ENCODE peak calls at places on chromosomes 6 and 20, in nine cellular contexts. H is HuH-7.5; I is HFFc6; U is NCI-H2029; J is activated T-cell treated with anti-CD3 and anti-CD28 coated beads for 24 hours; D is CD8-positive, alpha-beta memory T cell; M is activated gamma-delta T cell treated with Interleukin-2 at 50 U/mL for 16 hours; K is keratinocyte; V is mucosa of gallbladder. F is an unnamed sample.

GRCh38 chr20:8425802-8426201 is 293.7 kb downstream of the PLCB1 start:
- DNase-seq in I (no peak), U (no peak), D (no peak), K (no peak), H (no peak), V (no peak), M (no peak), J (no peak), F (no peak)

GRCh38 chr20:49635171-49635570 is 67.2 kb upstream of the PTGIS start:
- DNase-seq in V (peak), M (no peak), D (no peak), J (no peak), H (no peak), U (peak), I (no peak), K (no peak), F (no peak)

GRCh38 chr20:19888269-19888669 is 128.9 kb upstream of the NAA20 start:
- DNase-seq in I (no peak), D (no peak), M (no peak), H (no peak), J (no peak), V (peak), U (peak), K (no peak), F (no peak)

GRCh38 chr6:154931741-154932424 is 63.2 kb upstream of the TIAM2 start:
- DNase-seq in I (peak), V (no peak), H (no peak), U (no peak), J (no peak), M (no peak), K (no peak), D (no peak), F (no peak)

GRCh38 chr6:56349196-56349595 is 101.8 kb upstream of the COL21A1 start:
- DNase-seq in V (no peak), H (no peak), J (no peak), D (no peak), U (no peak), M (no peak), I (no peak), K (no peak), F (no peak)

GRCh38 chr6:76885861-76886301 is 577.4 kb downstream of the HTR1B start:
- DNase-seq in U (no peak), I (no peak), J (no peak), K (no peak), V (no peak), M (no peak), D (no peak), H (no peak), F (no peak)

GRCh38 chr20:5353624-5354496 is 37.1 kb upstream of the PROKR2 start:
- DNase-seq in J (no peak), I (peak), M (no peak), H (no peak), D (no peak), U (no peak), V (no peak), K (no peak), F (no peak)

GRCh38 chr6:2764610-2765165 is 505 bp upstream of the WRNIP1 start:
- DNase-seq in J (peak), H (peak), D (peak), I (peak), K (peak), V (peak), M (peak), U (peak), F (peak)

GRCh38 chr6:37575221-37575620 is 75.5 kb upstream of the CCDC167 start:
- DNase-seq in D (no peak), V (no peak), J (no peak), M (no peak), U (no peak), I (no peak), K (no peak), H (no peak), F (no peak)

GRCh38 chr6:28648878-28649375 is 123.2 kb downstream of the GPX5 start:
- DNase-seq in U (no peak), H (no peak), K (no peak), I (no peak), J (no peak), D (no peak), V (no peak), M (no peak), F (no peak)

F was measured in stimulated activated effector memory CD8-positive, alpha-beta T cell treated with anti-CD3 and anti-CD28 coated beads, Interleukin-12 subunit alpha, Interleukin-12 subunit beta, amount 100 ng/mL, for 72 hours.